ENCODE peak calls at places on chromosomes 4 and X, in seven cellular contexts. One of them, this sample, is unnamed. For H3K36me3, the result is how much of the 10 kb centered on the place peaks cover.

GRCh38 chr4:168360271-168360670 is 41.7 kb upstream of the DDX60 start:
- DNase-seq in right lobe of liver: no peak
- DNase-seq in K562: no peak
- DNase-seq in heart left ventricle: no peak
- DNase-seq in CD8-positive, alpha-beta T cell: no peak
- DNase-seq in tibial artery: no peak
- DNase-seq in breast epithelium: no peak
- DNase-seq in this sample: no peak

GRCh38 chrX:20968996-20969395 is 405.2 kb upstream of the CNKSR2 start:
- DNase-seq in right lobe of liver: no peak
- DNase-seq in K562: no peak
- DNase-seq in heart left ventricle: no peak
- DNase-seq in CD8-positive, alpha-beta T cell: no peak
- DNase-seq in tibial artery: no peak
- DNase-seq in breast epithelium: no peak
- DNase-seq in this sample: no peak

GRCh38 chr4:45985038-45985437 is 138.8 kb downstream of the GABRG1 start:
- DNase-seq in right lobe of liver: no peak
- DNase-seq in K562: no peak
- DNase-seq in heart left ventricle: no peak
- DNase-seq in CD8-positive, alpha-beta T cell: no peak
- DNase-seq in tibial artery: no peak
- DNase-seq in breast epithelium: no peak
- DNase-seq in this sample: no peak

GRCh38 chrX:47623540-47624027 is 3.9 kb upstream of the SYN1 start:
- DNase-seq in right lobe of liver: peak
- DNase-seq in K562: peak
- DNase-seq in heart left ventricle: peak
- DNase-seq in CD8-positive, alpha-beta T cell: peak
- DNase-seq in tibial artery: peak
- DNase-seq in breast epithelium: no peak
- DNase-seq in this sample: peak

GRCh38 chr4:78939667-78940008 is 400 bp upstream of the PAQR3 start:
- DNase-seq in right lobe of liver: no peak
- DNase-seq in K562: no peak
- DNase-seq in heart left ventricle: no peak
- DNase-seq in CD8-positive, alpha-beta T cell: no peak
- DNase-seq in tibial artery: no peak
- DNase-seq in breast epithelium: no peak
- DNase-seq in this sample: no peak

GRCh38 chrX:41164469-41164868 is 79.2 kb downstream of the USP9X start:
- DNase-seq in right lobe of liver: no peak
- DNase-seq in K562: no peak
- DNase-seq in heart left ventricle: no peak
- DNase-seq in CD8-positive, alpha-beta T cell: no peak
- DNase-seq in tibial artery: no peak
- DNase-seq in breast epithelium: no peak
- DNase-seq in this sample: no peak

GRCh38 chrX:84199688-84200087 is 11.7 kb upstream of the RPS6KA6 start:
- DNase-seq in right lobe of liver: no peak
- DNase-seq in K562: no peak
- DNase-seq in heart left ventricle: no peak
- DNase-seq in CD8-positive, alpha-beta T cell: no peak
- DNase-seq in tibial artery: no peak
- DNase-seq in breast epithelium: no peak
- DNase-seq in this sample: no peak

GRCh38 chr4:38856046-38856445 is 571 bp downstream of the TLR6 start:
- DNase-seq in right lobe of liver: no peak
- DNase-seq in K562: no peak
- DNase-seq in heart left ventricle: no peak
- DNase-seq in CD8-positive, alpha-beta T cell: no peak
- DNase-seq in tibial artery: no peak
- DNase-seq in breast epithelium: no peak
- DNase-seq in this sample: no peak

GRCh38 chr4:103365285-103365684 is 167.1 kb upstream of the CENPE start:
- DNase-seq in right lobe of liver: no peak
- DNase-seq in K562: no peak
- DNase-seq in heart left ventricle: no peak
- DNase-seq in CD8-positive, alpha-beta T cell: no peak
- DNase-seq in tibial artery: no peak
- DNase-seq in breast epithelium: no peak
- DNase-seq in this sample: no peak

GRCh38 chr4:6953751-6954380 is 44.2 kb downstream of the TBC1D14 start:
- DNase-seq in right lobe of liver: peak
- DNase-seq in K562: peak
- DNase-seq in heart left ventricle: peak
- DNase-seq in CD8-positive, alpha-beta T cell: no peak
- DNase-seq in tibial artery: peak
- DNase-seq in breast epithelium: peak
- DNase-seq in this sample: peak

GRCh38 chr4:176778063-176778462 is 14.7 kb downstream of the VEGFC start:
- DNase-seq in right lobe of liver: no peak
- DNase-seq in K562: no peak
- DNase-seq in heart left ventricle: no peak
- DNase-seq in CD8-positive, alpha-beta T cell: no peak
- DNase-seq in tibial artery: no peak
- DNase-seq in breast epithelium: no peak
- DNase-seq in this sample: no peak

GRCh38 chr4:83851261-83852084 is 315.6 kb downstream of the GPAT3 start:
- DNase-seq in right lobe of liver: no peak
- DNase-seq in K562: no peak
- DNase-seq in heart left ventricle: no peak
- DNase-seq in CD8-positive, alpha-beta T cell: no peak
- DNase-seq in tibial artery: no peak
- DNase-seq in breast epithelium: no peak
- DNase-seq in this sample: peak

GRCh38 chr4:16442296-16442695 is 216.0 kb upstream of the TAPT1 start:
- DNase-seq in right lobe of liver: no peak
- DNase-seq in K562: no peak
- DNase-seq in heart left ventricle: no peak
- DNase-seq in CD8-positive, alpha-beta T cell: no peak
- DNase-seq in tibial artery: no peak
- DNase-seq in breast epithelium: no peak
- DNase-seq in this sample: no peak

GRCh38 chr4:48949518-48950207 is 36.4 kb upstream of the CWH43 start:
- DNase-seq in right lobe of liver: no peak
- DNase-seq in K562: no peak
- DNase-seq in heart left ventricle: no peak
- DNase-seq in CD8-positive, alpha-beta T cell: no peak
- DNase-seq in tibial artery: no peak
- DNase-seq in breast epithelium: no peak
- DNase-seq in this sample: no peak

GRCh38 chr4:156547439-156547838 is 424.2 kb downstream of the PDGFC start:
- DNase-seq in right lobe of liver: no peak
- DNase-seq in K562: no peak
- DNase-seq in heart left ventricle: no peak
- DNase-seq in CD8-positive, alpha-beta T cell: no peak
- DNase-seq in tibial artery: no peak
- DNase-seq in breast epithelium: no peak
- DNase-seq in this sample: no peak

GRCh38 chr4:156888762-156889161 is 82.8 kb downstream of the PDGFC start:
- DNase-seq in right lobe of liver: no peak
- DNase-seq in K562: no peak
- DNase-seq in heart left ventricle: no peak
- DNase-seq in CD8-positive, alpha-beta T cell: no peak
- DNase-seq in tibial artery: no peak
- DNase-seq in breast epithelium: no peak
- DNase-seq in this sample: no peak

DNA sequence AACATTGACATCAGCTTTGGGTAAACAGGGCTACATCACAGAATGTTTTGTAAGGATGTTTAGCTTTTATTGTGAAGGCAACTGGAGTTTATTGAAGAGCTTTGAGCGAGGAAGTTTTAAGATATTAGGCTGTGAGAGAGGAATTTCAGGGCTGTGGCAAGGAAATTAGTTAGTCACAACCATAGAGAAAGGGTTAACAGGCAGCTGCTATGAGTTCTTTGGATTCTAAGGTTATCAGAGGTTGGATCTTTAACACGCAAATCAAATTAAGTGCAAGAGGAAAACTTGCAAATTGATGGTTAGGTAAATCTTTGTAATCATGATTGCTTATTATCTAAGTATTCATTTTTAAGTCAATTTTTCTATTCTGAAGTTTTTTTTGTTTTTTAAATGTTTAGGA is 156.0 kb downstream of the UGT8 start:
- DNase-seq in right lobe of liver: no peak
- DNase-seq in K562: no peak
- DNase-seq in heart left ventricle: no peak
- DNase-seq in CD8-positive, alpha-beta T cell: no peak
- DNase-seq in tibial artery: no peak
- DNase-seq in breast epithelium: no peak
- DNase-seq in this sample: no peak
- TF ChIP-seq CTCF in right lobe of liver: no peak
- TF ChIP-seq CTCF in K562: no peak
- TF ChIP-seq CTCF in heart left ventricle: no peak
- TF ChIP-seq CTCF in CD8-positive, alpha-beta T cell: no peak
- TF ChIP-seq CTCF in tibial artery: no peak
- TF ChIP-seq CTCF in breast epithelium: no peak
- TF ChIP-seq CTCF in this sample: no peak

DNA sequence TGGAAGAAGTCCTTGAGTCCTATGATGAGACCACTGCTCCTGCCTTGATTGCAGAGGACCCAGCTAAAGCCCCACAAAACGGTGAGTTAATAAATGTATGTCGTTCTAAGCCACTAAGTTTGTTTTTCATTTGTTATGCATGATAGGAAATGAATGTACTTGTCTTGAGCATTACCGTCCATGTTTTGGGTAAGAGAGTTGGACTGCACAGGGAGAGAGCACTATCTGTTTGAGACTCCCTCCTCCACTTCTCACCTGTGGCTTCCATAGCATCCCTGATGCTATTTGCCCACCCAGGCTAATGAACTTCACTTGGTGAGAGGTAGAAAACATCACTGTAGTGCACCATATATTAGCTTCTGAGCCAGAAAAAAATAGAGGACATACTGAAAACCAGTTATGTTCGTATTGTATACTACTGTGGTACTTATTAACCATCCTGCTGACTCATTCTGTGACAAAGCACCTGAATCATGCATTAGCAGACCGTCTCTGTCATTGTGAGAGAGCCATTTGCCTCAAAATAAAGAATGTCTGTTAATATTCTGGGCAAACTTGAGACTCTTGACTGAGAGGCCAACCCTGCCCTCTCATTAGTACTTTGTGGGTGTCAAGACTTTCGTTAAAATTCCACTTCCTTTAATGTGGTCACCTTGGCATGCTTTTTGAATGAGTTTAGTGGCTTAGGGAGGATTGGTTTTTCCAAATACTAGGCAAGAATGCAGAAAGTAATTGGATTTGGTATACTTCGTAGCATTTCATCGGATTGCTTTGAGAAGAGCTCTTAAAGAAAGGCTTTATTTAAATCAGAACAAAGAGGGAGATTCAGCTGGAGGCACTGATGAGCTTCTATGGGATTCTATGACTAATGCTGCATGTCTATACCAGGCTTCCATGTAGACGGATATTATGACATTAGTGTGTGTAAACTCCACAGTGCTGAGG is 99.3 kb upstream of the GRPR start:
- DNase-seq in right lobe of liver: no peak
- DNase-seq in K562: no peak
- DNase-seq in heart left ventricle: no peak
- DNase-seq in CD8-positive, alpha-beta T cell: no peak
- DNase-seq in tibial artery: no peak
- DNase-seq in breast epithelium: no peak
- DNase-seq in this sample: no peak
- H3K27ac ChIP-seq in right lobe of liver: no peak
- H3K27ac ChIP-seq in K562: no peak
- H3K27ac ChIP-seq in heart left ventricle: no peak
- H3K27ac ChIP-seq in CD8-positive, alpha-beta T cell: no peak
- H3K27ac ChIP-seq in tibial artery: no peak
- H3K27ac ChIP-seq in breast epithelium: no peak
- H3K27ac ChIP-seq in this sample: no peak

GRCh38 chr4:106114284-106114683 is 201.7 kb downstream of the TBCK start:
- DNase-seq in right lobe of liver: no peak
- DNase-seq in K562: no peak
- DNase-seq in heart left ventricle: no peak
- DNase-seq in CD8-positive, alpha-beta T cell: no peak
- DNase-seq in tibial artery: no peak
- DNase-seq in breast epithelium: no peak
- DNase-seq in this sample: no peak
- H3K36me3 ChIP-seq in right lobe of liver: under half
- H3K36me3 ChIP-seq in K562: under half
- H3K36me3 ChIP-seq in heart left ventricle: under half
- H3K36me3 ChIP-seq in CD8-positive, alpha-beta T cell: under half
- H3K36me3 ChIP-seq in tibial artery: half or more
- H3K36me3 ChIP-seq in breast epithelium: under half
- H3K36me3 ChIP-seq in this sample: half or more

GRCh38 chr4:182918791-182919302 is 1.7 kb upstream of the DCTD start:
- DNase-seq in right lobe of liver: no peak
- DNase-seq in K562: no peak
- DNase-seq in heart left ventricle: no peak
- DNase-seq in CD8-positive, alpha-beta T cell: no peak
- DNase-seq in tibial artery: no peak
- DNase-seq in breast epithelium: no peak
- DNase-seq in this sample: no peak

GRCh38 chr4:182914357-182914756 is 2.8 kb downstream of the DCTD start:
- DNase-seq in right lobe of liver: no peak
- DNase-seq in K562: no peak
- DNase-seq in heart left ventricle: no peak
- DNase-seq in CD8-positive, alpha-beta T cell: no peak
- DNase-seq in tibial artery: no peak
- DNase-seq in breast epithelium: no peak
- DNase-seq in this sample: no peak

GRCh38 chr4:182916483-182917181 is 554 bp downstream of the DCTD start:
- DNase-seq in right lobe of liver: peak
- DNase-seq in K562: no peak
- DNase-seq in heart left ventricle: peak
- DNase-seq in CD8-positive, alpha-beta T cell: peak
- DNase-seq in tibial artery: peak
- DNase-seq in breast epithelium: peak
- DNase-seq in this sample: peak

GRCh38 chr4:182918044-182918607 is 940 bp upstream of the DCTD start:
- DNase-seq in right lobe of liver: no peak
- DNase-seq in K562: no peak
- DNase-seq in heart left ventricle: no peak
- DNase-seq in CD8-positive, alpha-beta T cell: no peak
- DNase-seq in tibial artery: no peak
- DNase-seq in breast epithelium: no peak
- DNase-seq in this sample: no peak

DNA sequence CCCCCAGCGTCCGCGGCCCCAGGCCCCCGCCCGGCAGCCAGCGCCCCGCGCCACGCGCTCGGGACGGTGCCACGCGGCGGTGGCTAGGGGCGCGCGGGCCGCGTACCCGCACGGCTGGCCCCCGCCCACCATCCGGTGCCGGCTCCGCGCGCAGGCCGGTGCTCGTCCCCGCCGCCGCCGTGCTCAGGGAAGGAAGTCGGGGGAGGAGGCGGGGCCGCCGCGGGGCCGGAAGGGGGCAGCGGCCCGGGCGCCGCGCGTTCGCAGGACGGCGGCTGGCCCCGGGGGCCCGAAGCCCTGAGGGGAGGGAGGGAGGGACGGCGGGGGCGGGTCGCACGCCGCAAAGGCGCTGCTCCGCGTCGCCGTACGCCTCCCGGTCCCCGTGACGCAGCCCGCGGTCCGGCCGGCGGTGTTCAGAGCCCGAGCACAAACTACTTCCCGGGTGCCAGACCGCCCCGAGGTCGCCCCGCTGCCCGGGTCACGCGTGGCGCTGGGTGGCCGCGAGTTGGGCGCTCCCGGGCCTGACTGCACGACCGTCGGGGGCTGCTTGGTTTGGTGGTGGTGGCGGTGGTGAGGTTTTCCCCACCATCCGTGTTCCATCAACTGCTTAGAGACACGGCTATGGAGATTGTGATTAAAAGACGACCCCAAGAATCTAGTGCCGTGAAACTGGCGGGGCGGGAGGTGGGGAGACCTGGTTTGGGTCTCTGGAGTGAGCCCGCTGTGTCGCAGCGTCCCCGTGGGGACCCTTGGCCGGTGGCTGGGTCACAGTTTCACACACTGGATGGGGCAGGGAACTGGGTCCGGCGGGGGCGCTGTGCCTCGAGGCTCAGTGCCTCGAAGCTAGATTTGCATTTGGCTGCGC is at the start of gene DCTD:
- DNase-seq in right lobe of liver: peak
- DNase-seq in K562: peak
- DNase-seq in heart left ventricle: peak
- DNase-seq in CD8-positive, alpha-beta T cell: peak
- DNase-seq in tibial artery: peak
- DNase-seq in breast epithelium: peak
- DNase-seq in this sample: peak
- TF ChIP-seq CTCF in right lobe of liver: no peak
- TF ChIP-seq CTCF in K562: peak
- TF ChIP-seq CTCF in heart left ventricle: peak
- TF ChIP-seq CTCF in CD8-positive, alpha-beta T cell: peak
- TF ChIP-seq CTCF in tibial artery: peak
- TF ChIP-seq CTCF in breast epithelium: no peak
- TF ChIP-seq CTCF in this sample: peak

This sample was measured in left lung.